ENCODE peak calls at places on chromosome 17, in five cellular contexts. One of them, this sample, is unnamed.

GRCh38 chr17:77160877-77161530 is 20.2 kb downstream of the SEC14L1 start:
- DNase-seq in neural progenitor cell: no peak
- DNase-seq in tibial artery: no peak
- DNase-seq in bronchial epithelial cell: no peak
- DNase-seq in heart left ventricle: no peak
- DNase-seq in this sample: no peak

GRCh38 chr17:13346996-13347762 is 254.6 kb downstream of the HS3ST3A1 start:
- DNase-seq in heart left ventricle: no peak
- DNase-seq in bronchial epithelial cell: peak
- DNase-seq in tibial artery: no peak
- DNase-seq in neural progenitor cell: no peak
- DNase-seq in this sample: peak

GRCh38 chr17:58082341-58082869 is 814 bp upstream of the DYNLL2 start:
- DNase-seq in tibial artery: no peak
- DNase-seq in bronchial epithelial cell: no peak
- DNase-seq in neural progenitor cell: peak
- DNase-seq in heart left ventricle: no peak
- DNase-seq in this sample: no peak

GRCh38 chr17:81412490-81413093 is 17.3 kb downstream of the BAHCC1 start:
- DNase-seq in bronchial epithelial cell: peak
- DNase-seq in tibial artery: no peak
- DNase-seq in heart left ventricle: peak
- DNase-seq in neural progenitor cell: no peak
- DNase-seq in this sample: no peak

GRCh38 chr17:68782829-68783228 is 172.4 kb downstream of the ABCA8 start:
- DNase-seq in heart left ventricle: no peak
- DNase-seq in bronchial epithelial cell: no peak
- DNase-seq in neural progenitor cell: no peak
- DNase-seq in tibial artery: peak
- DNase-seq in this sample: peak

GRCh38 chr17:21376835-21377690 is 906 bp downstream of the KCNJ12 start:
- DNase-seq in tibial artery: no peak
- DNase-seq in bronchial epithelial cell: peak
- DNase-seq in neural progenitor cell: no peak
- DNase-seq in heart left ventricle: no peak
- DNase-seq in this sample: no peak

GRCh38 chr17:50173335-50173941 is 7.6 kb downstream of the SGCA start:
- DNase-seq in tibial artery: peak
- DNase-seq in neural progenitor cell: peak
- DNase-seq in heart left ventricle: peak
- DNase-seq in bronchial epithelial cell: peak
- DNase-seq in this sample: no peak

GRCh38 chr17:55547027-55547670 is 35.9 kb upstream of the SMIM36 start:
- DNase-seq in bronchial epithelial cell: no peak
- DNase-seq in tibial artery: no peak
- DNase-seq in neural progenitor cell: no peak
- DNase-seq in heart left ventricle: no peak
- DNase-seq in this sample: no peak

GRCh38 chr17:28745777-28746473 is 2.1 kb downstream of the TRAF4 start:
- DNase-seq in neural progenitor cell: no peak
- DNase-seq in bronchial epithelial cell: peak
- DNase-seq in tibial artery: no peak
- DNase-seq in heart left ventricle: no peak
- DNase-seq in this sample: no peak

GRCh38 chr17:35084987-35085386 is 21.5 kb upstream of the RFFL start:
- DNase-seq in heart left ventricle: no peak
- DNase-seq in neural progenitor cell: no peak
- DNase-seq in tibial artery: no peak
- DNase-seq in bronchial epithelial cell: peak
- DNase-seq in this sample: no peak

GRCh38 chr17:82120148-82120547 is 22.1 kb upstream of the FASN start:
- DNase-seq in bronchial epithelial cell: peak
- DNase-seq in heart left ventricle: no peak
- DNase-seq in neural progenitor cell: no peak
- DNase-seq in tibial artery: no peak
- DNase-seq in this sample: no peak

GRCh38 chr17:4448197-4448980 is 14.6 kb downstream of the SPNS3 start:
- DNase-seq in neural progenitor cell: no peak
- DNase-seq in heart left ventricle: no peak
- DNase-seq in tibial artery: no peak
- DNase-seq in bronchial epithelial cell: peak
- DNase-seq in this sample: no peak

GRCh38 chr17:4499431-4500187 is 928 bp downstream of the SPNS2 start:
- DNase-seq in bronchial epithelial cell: no peak
- DNase-seq in heart left ventricle: peak
- DNase-seq in tibial artery: no peak
- DNase-seq in neural progenitor cell: peak
- DNase-seq in this sample: no peak

GRCh38 chr17:41322264-41322902 is 6.9 kb upstream of the KRTAP17-1 start:
- DNase-seq in bronchial epithelial cell: peak
- DNase-seq in tibial artery: no peak
- DNase-seq in heart left ventricle: no peak
- DNase-seq in neural progenitor cell: peak
- DNase-seq in this sample: peak

GRCh38 chr17:13943859-13944258 is 125.4 kb upstream of the COX10 start:
- DNase-seq in bronchial epithelial cell: no peak
- DNase-seq in neural progenitor cell: no peak
- DNase-seq in heart left ventricle: no peak
- DNase-seq in tibial artery: no peak
- DNase-seq in this sample: no peak

GRCh38 chr17:19719365-19720209 is 3.2 kb upstream of the SLC47A2 start:
- DNase-seq in neural progenitor cell: no peak
- DNase-seq in tibial artery: no peak
- DNase-seq in heart left ventricle: no peak
- DNase-seq in bronchial epithelial cell: peak
- DNase-seq in this sample: no peak

GRCh38 chr17:45426561-45426960 is 6.1 kb downstream of the ARHGAP27 start:
- DNase-seq in neural progenitor cell: no peak
- DNase-seq in tibial artery: no peak
- DNase-seq in heart left ventricle: no peak
- DNase-seq in bronchial epithelial cell: no peak
- DNase-seq in this sample: no peak

GRCh38 chr17:70187383-70187782 is 18.1 kb downstream of the KCNJ2 start:
- DNase-seq in tibial artery: no peak
- DNase-seq in heart left ventricle: no peak
- DNase-seq in bronchial epithelial cell: peak
- DNase-seq in neural progenitor cell: no peak
- DNase-seq in this sample: peak

GRCh38 chr17:63293310-63293709 is 152.8 kb downstream of the CYB561 start:
- DNase-seq in bronchial epithelial cell: no peak
- DNase-seq in tibial artery: no peak
- DNase-seq in neural progenitor cell: no peak
- DNase-seq in heart left ventricle: no peak
- DNase-seq in this sample: no peak

GRCh38 chr17:61875285-61875684 is 12.0 kb upstream of the BRIP1 start:
- DNase-seq in heart left ventricle: no peak
- DNase-seq in tibial artery: no peak
- DNase-seq in neural progenitor cell: no peak
- DNase-seq in bronchial epithelial cell: no peak
- DNase-seq in this sample: no peak

GRCh38 chr17:50396261-50397110 is 837 bp downstream of the LRRC59 start:
- DNase-seq in bronchial epithelial cell: peak
- DNase-seq in tibial artery: no peak
- DNase-seq in heart left ventricle: peak
- DNase-seq in neural progenitor cell: no peak
- DNase-seq in this sample: peak

GRCh38 chr17:82000803-82001649 is 21.7 kb downstream of the CENPX start:
- DNase-seq in heart left ventricle: no peak
- DNase-seq in neural progenitor cell: no peak
- DNase-seq in bronchial epithelial cell: no peak
- DNase-seq in tibial artery: no peak
- DNase-seq in this sample: no peak

GRCh38 chr17:60750645-60751044 is 73.0 kb downstream of the BCAS3 start:
- DNase-seq in bronchial epithelial cell: no peak
- DNase-seq in neural progenitor cell: no peak
- DNase-seq in heart left ventricle: no peak
- DNase-seq in tibial artery: no peak
- DNase-seq in this sample: no peak

GRCh38 chr17:2916362-2916928 is 120.2 kb downstream of the RAP1GAP2 start:
- DNase-seq in bronchial epithelial cell: no peak
- DNase-seq in heart left ventricle: no peak
- DNase-seq in tibial artery: no peak
- DNase-seq in neural progenitor cell: no peak
- DNase-seq in this sample: no peak

GRCh38 chr17:39834017-39834416 is 30.1 kb downstream of the IKZF3 start:
- DNase-seq in heart left ventricle: no peak
- DNase-seq in tibial artery: no peak
- DNase-seq in neural progenitor cell: no peak
- DNase-seq in bronchial epithelial cell: no peak
- DNase-seq in this sample: no peak

GRCh38 chr17:39831588-39831987 is 32.5 kb downstream of the IKZF3 start:
- DNase-seq in tibial artery: no peak
- DNase-seq in bronchial epithelial cell: no peak
- DNase-seq in heart left ventricle: no peak
- DNase-seq in neural progenitor cell: no peak
- DNase-seq in this sample: no peak

GRCh38 chr17:39826334-39826733 is 37.8 kb downstream of the IKZF3 start:
- DNase-seq in heart left ventricle: no peak
- DNase-seq in neural progenitor cell: no peak
- DNase-seq in bronchial epithelial cell: no peak
- DNase-seq in tibial artery: no peak
- DNase-seq in this sample: no peak

GRCh38 chr17:39823407-39824054 is 40.6 kb downstream of the IKZF3 start:
- DNase-seq in tibial artery: no peak
- DNase-seq in heart left ventricle: no peak
- DNase-seq in neural progenitor cell: peak
- DNase-seq in bronchial epithelial cell: no peak
- DNase-seq in this sample: no peak

GRCh38 chr17:39828443-39828842 is 35.7 kb downstream of the IKZF3 start:
- DNase-seq in neural progenitor cell: no peak
- DNase-seq in heart left ventricle: no peak
- DNase-seq in bronchial epithelial cell: peak
- DNase-seq in tibial artery: no peak
- DNase-seq in this sample: no peak
- H3K4me3 ChIP-seq in neural progenitor cell: no peak
- H3K4me3 ChIP-seq in heart left ventricle: no peak
- H3K4me3 ChIP-seq in bronchial epithelial cell: no peak
- H3K4me3 ChIP-seq in tibial artery: no peak
- H3K4me3 ChIP-seq in this sample: no peak

GRCh38 chr17:79306688-79307323 is 232.2 kb downstream of the ENGASE start:
- DNase-seq in neural progenitor cell: no peak
- DNase-seq in tibial artery: no peak
- DNase-seq in heart left ventricle: peak
- DNase-seq in bronchial epithelial cell: no peak
- DNase-seq in this sample: no peak

GRCh38 chr17:79304907-79305306 is 230.3 kb downstream of the ENGASE start:
- DNase-seq in heart left ventricle: no peak
- DNase-seq in tibial artery: no peak
- DNase-seq in neural progenitor cell: no peak
- DNase-seq in bronchial epithelial cell: no peak
- DNase-seq in this sample: no peak

GRCh38 chr17:79303641-79304205 is 229.1 kb downstream of the ENGASE start:
- DNase-seq in neural progenitor cell: no peak
- DNase-seq in tibial artery: no peak
- DNase-seq in bronchial epithelial cell: no peak
- DNase-seq in heart left ventricle: no peak
- DNase-seq in this sample: no peak

GRCh38 chr17:79305376-79305775 is 230.8 kb downstream of the ENGASE start:
- DNase-seq in bronchial epithelial cell: no peak
- DNase-seq in tibial artery: no peak
- DNase-seq in heart left ventricle: no peak
- DNase-seq in neural progenitor cell: no peak
- DNase-seq in this sample: no peak

DNA sequence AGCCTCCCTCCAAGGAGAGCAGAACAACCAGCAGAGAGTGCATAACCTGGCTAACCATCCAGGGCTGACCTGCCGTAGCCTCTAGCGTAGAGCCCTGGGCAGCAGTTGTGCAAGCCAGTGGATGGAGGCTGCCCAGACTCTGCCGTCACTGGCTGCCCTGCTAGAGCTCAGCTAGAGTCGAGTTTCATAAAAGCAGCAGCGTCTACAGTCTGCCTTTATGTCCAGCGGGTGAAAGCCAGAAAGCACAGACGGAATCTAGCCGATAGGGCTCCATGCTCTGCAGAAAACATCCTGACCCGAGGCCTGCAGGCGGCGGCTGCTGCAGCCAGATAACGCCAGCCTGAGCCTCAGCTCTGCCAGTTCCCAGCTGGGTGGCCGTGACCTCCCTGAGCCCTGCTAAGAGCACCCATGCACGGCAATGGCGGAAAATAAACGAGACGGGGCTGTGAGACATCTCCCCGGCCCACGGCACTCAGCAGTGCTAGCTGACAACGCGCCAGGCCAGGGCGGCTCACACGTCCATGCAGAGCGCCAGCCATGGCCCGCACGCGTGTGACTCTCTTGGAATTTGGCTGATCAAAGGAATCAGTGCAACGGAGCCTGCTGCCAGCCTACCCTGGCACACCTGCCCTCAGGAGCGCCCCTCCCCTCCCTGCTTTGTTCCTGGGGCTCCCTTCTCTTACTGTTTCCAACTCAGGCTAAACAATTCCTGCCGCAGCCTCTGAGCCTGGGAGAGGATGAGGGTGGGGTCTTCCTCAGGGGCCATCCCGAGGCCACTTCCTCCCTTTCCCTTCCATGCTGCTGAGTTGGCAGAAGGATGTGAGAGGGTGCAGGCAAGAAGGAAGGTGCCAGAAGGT is 231.4 kb downstream of the ENGASE start:
- DNase-seq in tibial artery: peak
- DNase-seq in bronchial epithelial cell: no peak
- DNase-seq in heart left ventricle: peak
- DNase-seq in neural progenitor cell: peak
- DNase-seq in this sample: no peak
- H3K4me3 ChIP-seq in tibial artery: peak
- H3K4me3 ChIP-seq in bronchial epithelial cell: no peak
- H3K4me3 ChIP-seq in heart left ventricle: no peak
- H3K4me3 ChIP-seq in neural progenitor cell: no peak
- H3K4me3 ChIP-seq in this sample: no peak

GRCh38 chr17:59108400-59109102 is 1.9 kb upstream of the TRIM37 start:
- DNase-seq in heart left ventricle: no peak
- DNase-seq in tibial artery: no peak
- DNase-seq in neural progenitor cell: peak
- DNase-seq in bronchial epithelial cell: no peak
- DNase-seq in this sample: no peak
- H3K4me3 ChIP-seq in heart left ventricle: no peak
- H3K4me3 ChIP-seq in tibial artery: no peak
- H3K4me3 ChIP-seq in neural progenitor cell: no peak
- H3K4me3 ChIP-seq in bronchial epithelial cell: no peak
- H3K4me3 ChIP-seq in this sample: no peak

DNA sequence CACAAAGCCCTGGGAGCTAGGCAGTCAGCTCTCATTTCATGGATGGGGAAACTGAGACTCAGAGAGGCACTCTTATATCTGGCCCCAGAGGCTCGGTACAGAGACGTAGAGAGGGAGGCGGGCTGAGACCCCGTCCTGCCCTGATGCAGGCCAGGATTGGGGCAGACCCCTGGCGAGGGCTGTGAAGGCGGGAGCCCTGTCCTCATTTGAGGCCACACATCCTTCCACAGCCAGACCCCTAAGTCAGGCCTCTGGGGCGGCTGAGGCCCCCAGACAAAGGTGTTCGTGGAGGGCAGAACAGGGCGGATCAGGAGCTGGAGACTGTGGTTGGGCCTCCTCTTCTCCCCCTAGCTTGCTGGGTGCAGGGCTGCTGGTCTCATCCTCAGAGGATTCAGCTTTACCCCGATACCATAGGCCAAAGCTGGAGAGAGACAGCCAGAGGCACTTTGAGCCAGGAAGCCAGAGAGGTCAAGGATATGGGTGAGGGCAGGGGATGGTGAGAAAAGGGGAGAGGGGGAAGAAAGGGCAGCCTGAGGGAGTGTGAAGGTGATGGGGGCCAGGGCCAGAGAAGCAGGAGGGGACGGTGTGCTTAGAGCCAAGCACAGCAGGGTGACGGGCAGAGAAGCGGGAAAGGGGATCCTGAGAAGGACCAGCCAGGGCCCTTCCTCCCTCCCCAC is 805 bp upstream of the SCARF1 start:
- DNase-seq in tibial artery: no peak
- DNase-seq in heart left ventricle: no peak
- DNase-seq in neural progenitor cell: no peak
- DNase-seq in bronchial epithelial cell: no peak
- DNase-seq in this sample: no peak
- H3K4me3 ChIP-seq in tibial artery: no peak
- H3K4me3 ChIP-seq in heart left ventricle: no peak
- H3K4me3 ChIP-seq in neural progenitor cell: no peak
- H3K4me3 ChIP-seq in bronchial epithelial cell: no peak
- H3K4me3 ChIP-seq in this sample: no peak

This sample was measured in skeletal muscle cell.